ENCODE peak calls at places on chromosomes 6 and 20, in six cellular contexts. O is mammary epithelial cell, C is SK-N-SH, Y is fibroblast of lung, P is IMR-90, Q is neural progenitor cell. M is an unnamed sample.

GRCh38 chr6:45538636-45539035 is 160.9 kb upstream of the SUPT3H start:
- DNase-seq in C (no peak), P (no peak), Q (no peak), Y (no peak), O (no peak), M (no peak)

GRCh38 chr6:157099912-157100593 is 223.3 kb downstream of the TMEM242 start:
- DNase-seq in P (no peak), Q (no peak), C (no peak), Y (no peak), O (peak), M (no peak)

GRCh38 chr20:63498950-63499332 is at the start of gene EEF1A2:
- DNase-seq in P (no peak), O (no peak), Y (no peak), C (peak), Q (peak), M (peak)

GRCh38 chr6:82978362-82978945 is 87.2 kb downstream of the UBE3D start:
- DNase-seq in Y (no peak), P (no peak), O (no peak), C (no peak), Q (no peak), M (no peak)

GRCh38 chr6:144155529-144155928 is 5.2 kb downstream of the STX11 start:
- DNase-seq in Y (no peak), Q (no peak), O (no peak), P (no peak), C (no peak), M (no peak)

GRCh38 chr6:1947922-1948321 is 297.5 kb downstream of the GMDS start:
- DNase-seq in P (no peak), O (no peak), Y (no peak), Q (no peak), C (no peak), M (no peak)

GRCh38 chr20:51022803-51023616 is at the start of gene KCNG1:
- DNase-seq in P (peak), Q (peak), O (peak), C (peak), Y (peak), M (peak)

GRCh38 chr20:53582574-53583351 is 10.9 kb downstream of the ZNF217 start:
- DNase-seq in O (peak), Y (peak), P (peak), C (peak), Q (peak), M (peak)

GRCh38 chr20:52226370-52226769 is 34.8 kb upstream of the ZFP64 start:
- DNase-seq in P (no peak), Q (no peak), C (no peak), Y (no peak), O (no peak), M (no peak)

GRCh38 chr6:166360243-166361079 is 18.1 kb upstream of the SFT2D1 start:
- DNase-seq in Q (no peak), P (peak), Y (no peak), C (no peak), O (peak), M (no peak)

GRCh38 chr6:108746841-108747575 is 101.2 kb upstream of the ARMC2 start:
- DNase-seq in O (no peak), Q (no peak), C (no peak), P (no peak), Y (no peak), M (peak)

GRCh38 chr6:19836799-19837510 is at the start of gene ID4:
- DNase-seq in Y (peak), P (peak), O (peak), C (peak), Q (peak), M (peak)

GRCh38 chr6:154719854-154720253 is 13.4 kb upstream of the SCAF8 start:
- DNase-seq in Y (no peak), Q (no peak), C (no peak), P (no peak), O (no peak), M (no peak)

GRCh38 chr20:10309326-10309725 is 90.7 kb downstream of the SNAP25 start:
- DNase-seq in Y (peak), C (peak), O (peak), P (peak), Q (no peak), M (no peak)

GRCh38 chr6:167543602-167544506 is 219.0 kb downstream of the TTLL2 start:
- DNase-seq in O (no peak), Q (no peak), C (no peak), P (no peak), Y (peak), M (no peak)

GRCh38 chr20:2626853-2627541 is 25.4 kb upstream of the NOP56 start:
- DNase-seq in P (peak), C (no peak), Y (peak), O (peak), Q (no peak), M (no peak)

GRCh38 chr20:2889797-2890196 is 16.5 kb downstream of the PTPRA start:
- DNase-seq in P (no peak), Y (no peak), Q (no peak), C (no peak), O (no peak), M (no peak)

GRCh38 chr6:52570291-52570700 is 6.6 kb downstream of the TRAM2 start:
- DNase-seq in Y (peak), P (no peak), C (no peak), Q (no peak), O (peak), M (no peak)

GRCh38 chr6:131955192-131955591 is 4.0 kb upstream of the CCN2 start:
- DNase-seq in P (no peak), C (no peak), O (no peak), Y (no peak), Q (no peak), M (no peak)

GRCh38 chr20:36355469-36356171 is 49.5 kb downstream of the DLGAP4 start:
- DNase-seq in O (no peak), Q (no peak), P (no peak), Y (no peak), C (no peak), M (no peak)

GRCh38 chr6:24283043-24283985 is 74.5 kb downstream of the DCDC2 start:
- DNase-seq in Q (peak), Y (peak), P (peak), C (peak), O (peak), M (peak)

GRCh38 chr6:54204921-54205511 is 93.8 kb downstream of the MLIP start:
- DNase-seq in Q (no peak), P (no peak), O (no peak), Y (no peak), C (no peak), M (no peak)

GRCh38 chr20:19814241-19814640 is 56.2 kb downstream of the RIN2 start:
- DNase-seq in O (no peak), C (no peak), P (no peak), Q (no peak), Y (no peak), M (no peak)

GRCh38 chr20:34514897-34515483 is 1.2 kb upstream of the DYNLRB1 start:
- DNase-seq in P (peak), Y (peak), Q (no peak), O (no peak), C (no peak), M (no peak)

GRCh38 chr20:14589383-14589782 is 252.0 kb upstream of the FLRT3 start:
- DNase-seq in C (no peak), P (no peak), O (no peak), Q (no peak), Y (no peak), M (no peak)

GRCh38 chr20:24328901-24329300 is 140.5 kb upstream of the SYNDIG1 start:
- DNase-seq in P (no peak), Y (peak), O (no peak), C (no peak), Q (no peak), M (no peak)

GRCh38 chr6:12304487-12304886 is 14.3 kb downstream of the EDN1 start:
- DNase-seq in Y (no peak), C (no peak), Q (no peak), O (no peak), P (no peak), M (no peak)

GRCh38 chr6:89559487-89559886 is 79.1 kb downstream of the LYRM2 start:
- DNase-seq in C (no peak), Y (no peak), O (no peak), Q (peak), P (no peak), M (peak)

GRCh38 chr6:35018184-35018523 is 123.0 kb downstream of the TCP11 start:
- DNase-seq in Y (no peak), C (no peak), P (no peak), O (no peak), Q (no peak), M (no peak)
- H3K4me3 ChIP-seq in Y (peak), C (no peak), P (no peak), O (no peak), Q (no peak), M (no peak)

DNA sequence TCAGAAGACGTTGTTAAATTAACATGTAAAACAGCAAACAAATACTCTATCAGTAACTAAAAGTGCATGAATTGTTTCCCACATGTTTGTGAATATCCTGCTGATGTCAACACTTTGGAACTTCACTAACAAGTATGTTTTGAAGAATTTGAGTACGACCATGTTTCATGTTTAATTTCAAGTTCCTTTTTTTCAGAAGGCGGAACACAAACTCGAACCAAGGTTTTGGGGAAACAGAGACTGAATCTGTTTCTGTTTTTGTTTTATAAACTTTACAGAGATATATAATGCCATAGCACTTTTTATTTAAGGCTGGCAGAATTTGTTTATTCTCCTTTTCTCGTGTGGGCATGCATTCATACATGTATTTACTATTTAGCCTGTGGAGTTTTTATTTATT is 509.3 kb upstream of the CITED2 start:
- DNase-seq in O (no peak), C (no peak), P (peak), Q (no peak), Y (no peak), M (no peak)
- H3K9ac ChIP-seq in O (no peak), C (no peak), P (no peak), Q (no peak), Y (no peak), M (no peak)

GRCh38 chr6:3749991-3750323 is 1.6 kb downstream of the PXDC1 start:
- DNase-seq in Q (no peak), P (peak), O (peak), C (no peak), Y (peak), M (no peak)

GRCh38 chr6:3750324-3751018 is 1.0 kb downstream of the PXDC1 start:
- DNase-seq in Y (peak), Q (peak), O (peak), P (peak), C (peak), M (peak)

GRCh38 chr6:3748208-3748701 is 3.3 kb downstream of the PXDC1 start:
- DNase-seq in Q (peak), P (peak), O (peak), Y (peak), C (peak), M (peak)

GRCh38 chr6:3749390-3749978 is 2.0 kb downstream of the PXDC1 start:
- DNase-seq in C (no peak), Q (no peak), P (no peak), Y (no peak), O (peak), M (no peak)

GRCh38 chr6:3748726-3749389 is 2.7 kb downstream of the PXDC1 start:
- DNase-seq in Y (peak), C (no peak), Q (no peak), P (peak), O (no peak), M (no peak)
- H3K4me3 ChIP-seq in Y (peak), C (peak), Q (no peak), P (peak), O (peak), M (no peak)

GRCh38 chr6:137341721-137342195 is 122.6 kb upstream of the IFNGR1 start:
- DNase-seq in P (no peak), C (peak), Q (peak), Y (peak), O (no peak), M (peak)

GRCh38 chr6:137334094-137334493 is 114.9 kb upstream of the IFNGR1 start:
- DNase-seq in P (no peak), C (no peak), Q (no peak), Y (no peak), O (no peak), M (no peak)

GRCh38 chr6:137342607-137343186 is 123.5 kb upstream of the IFNGR1 start:
- DNase-seq in O (no peak), C (peak), Y (peak), P (no peak), Q (no peak), M (no peak)

GRCh38 chr6:137334884-137335283 is 115.7 kb upstream of the IFNGR1 start:
- DNase-seq in O (no peak), Q (no peak), Y (no peak), C (no peak), P (no peak), M (no peak)

GRCh38 chr6:137339929-137340559 is 120.9 kb upstream of the IFNGR1 start:
- DNase-seq in O (peak), Q (peak), C (no peak), Y (no peak), P (no peak), M (no peak)
- H3K9ac ChIP-seq in O (no peak), Q (no peak), C (no peak), Y (no peak), P (no peak), M (no peak)

GRCh38 chr6:27812078-27812804 is 100.0 kb downstream of the OR2B2 start:
- DNase-seq in P (no peak), C (no peak), Q (no peak), O (no peak), Y (no peak), M (no peak)

GRCh38 chr6:27816906-27817305 is 95.3 kb downstream of the OR2B2 start:
- DNase-seq in C (no peak), P (no peak), Q (no peak), O (no peak), Y (no peak), M (no peak)

GRCh38 chr6:27812805-27813626 is 99.2 kb downstream of the OR2B2 start:
- DNase-seq in Q (no peak), P (no peak), C (no peak), Y (no peak), O (no peak), M (peak)

GRCh38 chr6:27811383-27811782 is 100.8 kb downstream of the OR2B2 start:
- DNase-seq in C (no peak), O (no peak), Q (no peak), P (no peak), Y (no peak), M (no peak)

DNA sequence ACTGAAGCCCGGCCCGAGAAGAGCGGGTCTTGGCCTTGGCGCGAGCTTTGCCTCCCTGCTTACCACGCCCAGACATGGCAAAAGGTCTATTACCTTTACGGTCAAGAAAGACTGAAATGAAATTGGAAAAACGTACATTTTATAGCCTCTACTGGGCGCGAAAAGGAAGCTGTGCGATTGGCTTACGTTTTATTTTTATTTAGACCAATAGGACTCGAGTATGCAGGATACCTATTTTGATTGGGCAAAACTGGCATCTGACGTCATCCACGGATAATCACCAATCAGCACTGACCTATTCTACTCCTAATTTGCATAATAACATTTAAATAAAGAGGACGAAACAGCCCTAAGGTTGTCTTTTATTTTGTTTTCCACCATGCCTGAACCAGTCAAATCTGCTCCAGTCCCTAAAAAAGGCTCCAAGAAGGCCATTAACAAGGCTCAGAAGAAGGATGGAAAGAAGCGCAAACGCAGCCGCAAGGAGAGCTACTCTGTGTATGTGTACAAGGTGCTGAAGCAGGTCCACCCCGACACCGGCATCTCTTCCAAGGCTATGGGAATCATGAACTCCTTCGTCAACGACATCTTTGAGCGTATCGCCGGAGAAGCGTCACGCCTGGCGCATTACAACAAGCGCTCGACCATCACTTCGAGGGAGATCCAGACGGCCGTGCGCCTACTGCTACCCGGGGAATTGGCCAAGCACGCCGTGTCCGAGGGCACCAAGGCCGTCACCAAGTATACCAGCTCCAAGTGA is 97.4 kb downstream of the OR2B2 start:
- DNase-seq in O (peak), P (peak), Y (peak), C (peak), Q (peak), M (peak)
- H3K4me3 ChIP-seq in O (peak), P (peak), Y (peak), C (peak), Q (peak), M (peak)

GRCh38 chr6:158737082-158737709 is 82.0 kb downstream of the EZR start:
- DNase-seq in C (no peak), O (no peak), Q (no peak), P (no peak), Y (no peak), M (no peak)

GRCh38 chr6:158739673-158740072 is 79.5 kb downstream of the EZR start:
- DNase-seq in O (no peak), P (no peak), C (no peak), Y (no peak), Q (no peak), M (no peak)

GRCh38 chr6:158737710-158738615 is 81.2 kb downstream of the EZR start:
- DNase-seq in P (peak), O (peak), C (no peak), Q (no peak), Y (peak), M (no peak)

GRCh38 chr6:158744986-158745430 is 74.2 kb downstream of the EZR start:
- DNase-seq in Y (no peak), Q (no peak), O (peak), P (no peak), C (peak), M (no peak)

DNA sequence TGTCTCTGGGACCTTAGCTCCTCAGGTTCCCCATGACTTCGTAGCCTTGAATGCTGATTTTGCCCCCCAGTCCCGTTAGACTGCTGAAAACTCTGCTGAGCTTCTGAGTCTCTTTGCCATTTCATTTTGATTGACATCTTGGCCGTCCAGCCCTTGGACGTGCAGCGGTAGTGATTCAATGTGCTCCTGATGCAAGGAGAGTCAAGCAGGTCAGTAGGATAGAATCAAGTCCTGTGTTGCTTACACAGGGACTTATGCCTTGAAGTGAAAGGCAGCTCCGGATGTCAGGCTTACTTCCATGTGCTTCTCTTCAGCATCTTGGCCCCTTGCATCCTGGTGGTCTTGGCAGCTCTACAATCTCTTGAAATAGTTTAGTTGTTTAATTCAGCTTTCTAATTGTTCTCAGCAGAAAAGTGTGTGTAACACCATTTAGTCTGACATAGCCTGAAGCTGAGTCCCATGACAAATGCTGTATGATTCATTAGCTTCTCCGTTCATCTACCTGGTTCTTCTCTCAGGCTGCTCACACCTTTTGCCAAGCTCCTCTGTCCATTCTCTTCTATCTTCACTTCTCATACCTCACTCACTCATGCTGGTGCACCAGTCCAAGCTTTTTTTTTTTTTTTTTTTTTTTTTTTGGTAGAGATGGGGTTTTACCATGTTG is 76.0 kb downstream of the EZR start:
- DNase-seq in O (peak), C (no peak), Y (no peak), Q (no peak), P (no peak), M (no peak)
- H3K9ac ChIP-seq in O (no peak), C (no peak), Y (no peak), Q (no peak), P (no peak), M (no peak)

DNA sequence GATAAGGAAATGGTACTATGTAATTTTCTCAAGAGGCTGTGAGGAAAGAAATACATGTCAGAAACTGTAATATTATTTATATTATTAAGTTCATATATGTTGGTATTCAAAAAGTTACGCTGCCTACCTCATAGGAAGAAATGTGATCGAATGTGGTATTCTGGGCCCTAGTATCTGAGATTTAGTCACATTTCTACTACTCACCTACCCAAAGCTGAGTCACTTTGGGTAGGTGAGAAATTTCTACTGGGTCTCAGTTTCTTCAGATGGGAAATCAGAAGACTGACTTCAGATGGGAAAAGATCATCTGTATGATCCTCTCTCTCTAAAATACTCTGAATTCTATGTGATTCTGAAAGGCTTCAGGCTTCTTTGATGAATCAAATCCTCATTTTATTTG is 411.0 kb downstream of the SYNE1 start:
- DNase-seq in O (no peak), Y (no peak), Q (no peak), P (no peak), C (no peak), M (no peak)
- H3K4me3 ChIP-seq in O (no peak), Y (no peak), Q (no peak), P (no peak), C (no peak), M (no peak)

GRCh38 chr20:38432292-38432691 is 2.8 kb downstream of the SNHG17 start:
- DNase-seq in P (no peak), O (no peak), Y (no peak), C (no peak), Q (no peak), M (no peak)
- H3K9ac ChIP-seq in P (no peak), O (no peak), Y (no peak), C (no peak), Q (no peak), M (no peak)

GRCh38 chr6:43509142-43509983 is 783 bp downstream of the LRRC73 start:
- DNase-seq in P (no peak), O (no peak), C (peak), Y (no peak), Q (peak), M (peak)
- H3K4me3 ChIP-seq in P (peak), O (peak), C (peak), Y (peak), Q (peak), M (peak)

GRCh38 chr6:148524976-148525375 is 182.3 kb downstream of the SASH1 start:
- DNase-seq in Y (peak), Q (no peak), O (no peak), C (no peak), P (peak), M (no peak)
- H3K9ac ChIP-seq in Y (peak), Q (no peak), O (no peak), C (peak), P (peak), M (no peak)